ENCODE peak calls at places on chromosomes 6 and 20, in five cellular contexts. D is GM23248, K is T-cell, N is mammary epithelial cell, Y is amniotic stem cell. S is an unnamed sample.

GRCh38 chr6:37917568-37917967 is 98.0 kb downstream of the ZFAND3 start:
- DNase-seq in K (no peak), D (no peak), N (no peak), Y (no peak), S (no peak)

GRCh38 chr6:138948028-138948427 is 40.0 kb downstream of the REPS1 start:
- DNase-seq in Y (no peak), K (no peak), D (no peak), N (no peak), S (no peak)

GRCh38 chr20:49765846-49766541 is 46.6 kb upstream of the SLC9A8 start:
- DNase-seq in D (no peak), Y (no peak), N (no peak), K (no peak), S (no peak)

GRCh38 chr20:8176276-8176675 is 44.2 kb downstream of the PLCB1 start:
- DNase-seq in D (no peak), N (no peak), Y (no peak), K (no peak), S (no peak)

GRCh38 chr6:161035182-161035980 is 43.8 kb downstream of the MAP3K4 start:
- DNase-seq in N (no peak), D (no peak), K (no peak), Y (no peak), S (no peak)

GRCh38 chr20:58294497-58295455 is 14.7 kb upstream of the RAB22A start:
- DNase-seq in K (no peak), Y (no peak), D (no peak), N (peak), S (no peak)

GRCh38 chr6:157079774-157080173 is 243.5 kb downstream of the TMEM242 start:
- DNase-seq in Y (no peak), D (no peak), K (no peak), N (no peak), S (no peak)

GRCh38 chr20:33914871-33915270 is 78.8 kb upstream of the RALY start:
- DNase-seq in D (peak), K (peak), N (peak), Y (no peak), S (no peak)

GRCh38 chr6:157725836-157726235 is 97.2 kb upstream of the SNX9 start:
- DNase-seq in K (no peak), D (no peak), N (no peak), Y (no peak), S (no peak)

S was measured in GM03348.